ENCODE peak calls at places on chromosomes 13 and 19, in eight cellular contexts. Q is cardiac fibroblast; A is activated naive CD8-positive, alpha-beta T cell treated with anti-CD3 and anti-CD28 coated beads, Interleukin-2, amount 50 U/mL, for 24 hours; Y is AG08395; Z is NCI-H146; U is Karpas-422; I is stimulated activated CD8-positive, alpha-beta memory T cell treated with anti-CD3 and anti-CD28 coated beads, Interleukin-4, amount 100 ng/mL, for 4 hours; O is GM03348. T is an unnamed sample.

GRCh38 chr13:65638572-65639168 is 1591.5 kb downstream of the PCDH9 start:
- DNase-seq in I (no peak), Q (peak), O (peak), U (peak), A (no peak), Y (peak), Z (peak), T (no peak)

GRCh38 chr19:19627716-19628498 is at the start of gene LPAR2:
- DNase-seq in Q (no peak), U (peak), I (peak), A (peak), Z (peak), O (peak), Y (peak), T (no peak)

GRCh38 chr19:1809663-1810062 is 2.4 kb downstream of the ATP8B3 start:
- DNase-seq in A (no peak), U (no peak), O (no peak), Z (no peak), Q (no peak), I (no peak), Y (no peak), T (no peak)

GRCh38 chr19:15252398-15253018 is 20.3 kb upstream of the EPHX3 start:
- DNase-seq in Y (peak), A (no peak), Q (peak), Z (no peak), O (peak), I (no peak), U (peak), T (no peak)

GRCh38 chr19:46728693-46729339 is 11.9 kb upstream of the PRKD2 start:
- DNase-seq in Y (peak), Q (peak), Z (peak), O (peak), I (peak), A (peak), U (peak), T (no peak)

GRCh38 chr19:27774827-27775226 is 1438.1 kb downstream of the UQCRFS1 start:
- DNase-seq in A (peak), I (no peak), U (peak), Y (no peak), Z (no peak), O (no peak), Q (no peak), T (no peak)

GRCh38 chr13:101575591-101575990 is 123.1 kb downstream of the ITGBL1 start:
- DNase-seq in I (no peak), Q (no peak), Y (peak), U (no peak), Z (no peak), O (no peak), A (no peak), T (no peak)

GRCh38 chr19:33687761-33688656 is 66.3 kb downstream of the CHST8 start:
- DNase-seq in I (no peak), A (no peak), U (no peak), Z (no peak), Q (no peak), Y (no peak), O (no peak), T (no peak)

GRCh38 chr13:106617561-106617960 is 49.6 kb upstream of the ARGLU1 start:
- DNase-seq in Y (peak), A (no peak), Q (peak), U (no peak), Z (no peak), I (no peak), O (peak), T (no peak)

GRCh38 chr13:21902709-21903098 is 231.8 kb downstream of the FGF9 start:
- DNase-seq in O (no peak), Z (no peak), U (no peak), I (no peak), Q (no peak), Y (no peak), A (no peak), T (no peak)

GRCh38 chr13:19882231-19882630 is 18.8 kb upstream of the ZMYM5 start:
- DNase-seq in A (no peak), I (no peak), U (no peak), Z (no peak), Y (no peak), O (no peak), Q (no peak), T (no peak)

GRCh38 chr19:51010066-51010795 is 8.8 kb upstream of the KLK8 start:
- DNase-seq in Q (no peak), Z (no peak), U (no peak), A (no peak), O (no peak), Y (no peak), I (no peak), T (no peak)

GRCh38 chr13:41064493-41064892 is 3.2 kb downstream of the WBP4 start:
- DNase-seq in A (no peak), Z (no peak), U (peak), I (no peak), Y (peak), Q (peak), O (peak), T (no peak)

GRCh38 chr19:900302-901111 is 7.2 kb downstream of the RNU6-9 start:
- DNase-seq in U (peak), O (peak), Q (no peak), I (no peak), Y (no peak), A (no peak), Z (no peak), T (no peak)

GRCh38 chr13:20301391-20302071 is 69.4 kb upstream of the GJB6 start:
- DNase-seq in Q (peak), O (peak), I (no peak), U (no peak), A (no peak), Y (no peak), Z (no peak), T (no peak)

GRCh38 chr13:40275636-40276035 is 390.8 kb downstream of the FOXO1 start:
- DNase-seq in U (no peak), Y (peak), Q (no peak), O (peak), I (no peak), Z (no peak), A (no peak), T (no peak)

GRCh38 chr19:49875177-49875576 is 2.0 kb downstream of the AKT1S1 start:
- DNase-seq in I (no peak), O (no peak), Q (no peak), A (no peak), Z (no peak), U (no peak), Y (no peak), T (no peak)

GRCh38 chr19:29806098-29806866 is 5.5 kb upstream of the CCNE1 start:
- DNase-seq in Z (no peak), Y (peak), I (no peak), A (no peak), U (peak), Q (peak), O (no peak), T (no peak)

GRCh38 chr13:93674337-93674755 is 447.7 kb downstream of the GPC6 start:
- DNase-seq in A (no peak), I (no peak), Y (no peak), O (peak), Z (no peak), Q (no peak), U (no peak), T (no peak)

GRCh38 chr13:21069561-21070004 is 8.2 kb upstream of the LATS2 start:
- DNase-seq in Y (peak), Q (peak), A (no peak), U (no peak), O (peak), I (no peak), Z (no peak), T (no peak)

GRCh38 chr19:15251749-15252397 is 19.6 kb upstream of the EPHX3 start:
- DNase-seq in I (no peak), Q (peak), A (no peak), Y (peak), U (no peak), O (peak), Z (no peak), T (peak)

GRCh38 chr13:91216928-91217700 is 130.4 kb upstream of the MIR17HG start:
- DNase-seq in U (no peak), I (no peak), Z (peak), A (no peak), Q (no peak), O (no peak), Y (no peak), T (no peak)

GRCh38 chr19:44512326-44513298 is 12.3 kb upstream of the ZNF180 start:
- DNase-seq in Q (peak), Z (peak), Y (peak), U (peak), I (no peak), A (peak), O (peak), T (no peak)

GRCh38 chr13:55497486-55497885 is 1643.2 kb upstream of the PRR20A start:
- DNase-seq in I (no peak), U (no peak), Y (no peak), O (no peak), Q (no peak), Z (no peak), A (no peak), T (no peak)

GRCh38 chr19:20269461-20269860 is 102.4 kb downstream of the ZNF486 start:
- DNase-seq in Q (no peak), A (no peak), Y (no peak), O (no peak), U (no peak), Z (no peak), I (no peak), T (no peak)

GRCh38 chr19:33727331-33728028 is 69.2 kb upstream of the KCTD15 start:
- DNase-seq in Q (no peak), Z (no peak), Y (no peak), I (no peak), A (no peak), O (no peak), U (no peak), T (no peak)

GRCh38 chr19:42388851-42389489 is 1.1 kb downstream of the CNFN start:
- DNase-seq in Y (no peak), A (no peak), Z (no peak), O (no peak), Q (no peak), I (no peak), U (no peak), T (no peak)

GRCh38 chr19:52901842-52902241 is 4.4 kb upstream of the ZNF320 start:
- DNase-seq in I (no peak), Y (no peak), O (no peak), A (no peak), Z (no peak), U (no peak), Q (no peak), T (no peak)

GRCh38 chr19:19366691-19367396 is 38.6 kb upstream of the GATAD2A start:
- DNase-seq in A (peak), I (peak), U (peak), Y (peak), O (peak), Z (peak), Q (peak), T (no peak)